ENCODE peak calls at places on chromosome 13, in four cellular contexts. One of them, this sample, is unnamed.

GRCh38 chr13:105642511-105642958 is 892.9 kb downstream of the EFNB2 start:
- DNase-seq in K562: no peak
- DNase-seq in uterus: no peak
- DNase-seq in body of pancreas: no peak
- DNase-seq in this sample: no peak

GRCh38 chr13:84896128-84896527 is 903.1 kb downstream of the SLITRK6 start:
- DNase-seq in K562: peak; percentile 55
- DNase-seq in uterus: no peak
- DNase-seq in body of pancreas: peak; percentile 29
- DNase-seq in this sample: peak; percentile 18

GRCh38 chr13:98144501-98145350 is 1.8 kb downstream of the FARP1 start:
- DNase-seq in K562: no peak
- DNase-seq in uterus: no peak
- DNase-seq in body of pancreas: peak; percentile 20
- DNase-seq in this sample: peak; percentile 32

GRCh38 chr13:100798739-100799361 is 124.3 kb upstream of the TMTC4 start:
- DNase-seq in K562: no peak
- DNase-seq in uterus: no peak
- DNase-seq in body of pancreas: no peak
- DNase-seq in this sample: no peak

GRCh38 chr13:53110181-53110580 is 81.6 kb downstream of the OLFM4 start:
- DNase-seq in K562: no peak
- DNase-seq in uterus: no peak
- DNase-seq in body of pancreas: no peak
- DNase-seq in this sample: no peak

GRCh38 chr13:59755647-59756290 is 408.0 kb downstream of the DIAPH3 start:
- DNase-seq in K562: no peak
- DNase-seq in uterus: no peak
- DNase-seq in body of pancreas: no peak
- DNase-seq in this sample: no peak

GRCh38 chr13:91398413-91399188 is at the start of gene GPC5:
- DNase-seq in K562: peak; percentile 94
- DNase-seq in uterus: peak; percentile 28
- DNase-seq in body of pancreas: peak; percentile 77
- DNase-seq in this sample: peak; percentile 84

GRCh38 chr13:32284927-32285632 is 30.1 kb downstream of the ZAR1L start:
- DNase-seq in K562: no peak
- DNase-seq in uterus: peak; percentile 58
- DNase-seq in body of pancreas: peak; percentile 25
- DNase-seq in this sample: no peak

GRCh38 chr13:25171517-25172302 is at the start of gene AMER2:
- DNase-seq in K562: no peak
- DNase-seq in uterus: no peak
- DNase-seq in body of pancreas: peak; percentile 51
- DNase-seq in this sample: peak; percentile 86

GRCh38 chr13:99221567-99222239 is 21.0 kb downstream of the UBAC2 start:
- DNase-seq in K562: no peak
- DNase-seq in uterus: no peak
- DNase-seq in body of pancreas: no peak
- DNase-seq in this sample: no peak

GRCh38 chr13:85108356-85108755 is 690.9 kb downstream of the SLITRK6 start:
- DNase-seq in K562: no peak
- DNase-seq in uterus: no peak
- DNase-seq in body of pancreas: no peak
- DNase-seq in this sample: no peak

GRCh38 chr13:23510979-23511735 is 59.1 kb upstream of the TNFRSF19 start:
- DNase-seq in K562: peak; percentile 5
- DNase-seq in uterus: no peak
- DNase-seq in body of pancreas: no peak
- DNase-seq in this sample: no peak

GRCh38 chr13:43014162-43014561 is 9.2 kb upstream of the DNAJC15 start:
- DNase-seq in K562: no peak
- DNase-seq in uterus: no peak
- DNase-seq in body of pancreas: no peak
- DNase-seq in this sample: no peak

GRCh38 chr13:25132984-25133383 is 37.0 kb downstream of the PABPC3 start:
- DNase-seq in K562: no peak
- DNase-seq in uterus: no peak
- DNase-seq in body of pancreas: no peak
- DNase-seq in this sample: no peak

GRCh38 chr13:109331898-109332297 is 454.5 kb downstream of the IRS2 start:
- DNase-seq in K562: no peak
- DNase-seq in uterus: no peak
- DNase-seq in body of pancreas: no peak
- DNase-seq in this sample: no peak

GRCh38 chr13:90444232-90444631 is 903.3 kb upstream of the MIR17HG start:
- DNase-seq in K562: no peak
- DNase-seq in uterus: no peak
- DNase-seq in body of pancreas: no peak
- DNase-seq in this sample: no peak

GRCh38 chr13:82713681-82714405 is 1168.4 kb downstream of the SLITRK1 start:
- DNase-seq in K562: no peak
- DNase-seq in uterus: no peak
- DNase-seq in body of pancreas: no peak
- DNase-seq in this sample: no peak

GRCh38 chr13:99378985-99379734 is 72.0 kb upstream of the GPR183 start:
- DNase-seq in K562: no peak
- DNase-seq in uterus: no peak
- DNase-seq in body of pancreas: no peak
- DNase-seq in this sample: no peak

GRCh38 chr13:102395174-102395573 is 6.7 kb downstream of the FGF14 start:
- DNase-seq in K562: no peak
- DNase-seq in uterus: no peak
- DNase-seq in body of pancreas: no peak
- DNase-seq in this sample: no peak

GRCh38 chr13:102913924-102914628 is 68.2 kb downstream of the ERCC5 start:
- DNase-seq in K562: no peak
- DNase-seq in uterus: no peak
- DNase-seq in body of pancreas: no peak
- DNase-seq in this sample: no peak

GRCh38 chr13:39196957-39197644 is 158.8 kb downstream of the NHLRC3 start:
- DNase-seq in K562: no peak
- DNase-seq in uterus: no peak
- DNase-seq in body of pancreas: no peak
- DNase-seq in this sample: no peak

GRCh38 chr13:23928985-23929384 is 31.7 kb upstream of the C1QTNF9B start:
- DNase-seq in K562: no peak
- DNase-seq in uterus: no peak
- DNase-seq in body of pancreas: no peak
- DNase-seq in this sample: no peak

GRCh38 chr13:33340631-33341030 is 55.1 kb upstream of the STARD13 start:
- DNase-seq in K562: no peak
- DNase-seq in uterus: no peak
- DNase-seq in body of pancreas: no peak
- DNase-seq in this sample: no peak

GRCh38 chr13:39783051-39783450 is 127.6 kb downstream of the COG6 start:
- DNase-seq in K562: no peak
- DNase-seq in uterus: no peak
- DNase-seq in body of pancreas: no peak
- DNase-seq in this sample: no peak

GRCh38 chr13:70080030-70080429 is 27.6 kb upstream of the ATXN8OS start:
- DNase-seq in K562: no peak
- DNase-seq in uterus: no peak
- DNase-seq in body of pancreas: no peak
- DNase-seq in this sample: no peak

GRCh38 chr13:44312898-44313551 is 60.6 kb upstream of the SERP2 start:
- DNase-seq in K562: no peak
- DNase-seq in uterus: no peak
- DNase-seq in body of pancreas: no peak
- DNase-seq in this sample: no peak

GRCh38 chr13:100542546-100543156 is 45.9 kb downstream of the GGACT start:
- DNase-seq in K562: peak; percentile 14
- DNase-seq in uterus: no peak
- DNase-seq in body of pancreas: no peak
- DNase-seq in this sample: peak; percentile 16

GRCh38 chr13:60335531-60335930 is 61.5 kb upstream of the TDRD3 start:
- DNase-seq in K562: no peak
- DNase-seq in uterus: no peak
- DNase-seq in body of pancreas: no peak
- DNase-seq in this sample: no peak

GRCh38 chr13:78589206-78589605 is 14.1 kb downstream of the POU4F1 start:
- DNase-seq in K562: peak; percentile 61
- DNase-seq in uterus: no peak
- DNase-seq in body of pancreas: no peak
- DNase-seq in this sample: no peak

GRCh38 chr13:77779461-77780272 is 82.2 kb downstream of the SLAIN1 start:
- DNase-seq in K562: peak; percentile 25
- DNase-seq in uterus: peak; percentile 35
- DNase-seq in body of pancreas: peak; percentile 26
- DNase-seq in this sample: peak; percentile 83

GRCh38 chr13:98556417-98556816 is 20.5 kb downstream of the STK24 start:
- DNase-seq in K562: no peak
- DNase-seq in uterus: no peak
- DNase-seq in body of pancreas: no peak
- DNase-seq in this sample: no peak

GRCh38 chr13:24135674-24136300 is 24.7 kb upstream of the SPATA13 start:
- DNase-seq in K562: no peak
- DNase-seq in uterus: no peak
- DNase-seq in body of pancreas: no peak
- DNase-seq in this sample: no peak

GRCh38 chr13:112576768-112577167 is 11.2 kb downstream of the TUBGCP3 start:
- DNase-seq in K562: no peak
- DNase-seq in uterus: no peak
- DNase-seq in body of pancreas: no peak
- DNase-seq in this sample: no peak

GRCh38 chr13:45337395-45337794 is 3.6 kb downstream of the TPT1 start:
- DNase-seq in K562: no peak
- DNase-seq in uterus: no peak
- DNase-seq in body of pancreas: no peak
- DNase-seq in this sample: no peak
- TF ChIP-seq POLR2A in K562: no peak
- TF ChIP-seq POLR2A in uterus: no peak
- TF ChIP-seq POLR2A in body of pancreas: no peak
- TF ChIP-seq POLR2A in this sample: no peak

GRCh38 chr13:46964789-46965527 is 68.1 kb upstream of the HTR2A start:
- DNase-seq in K562: no peak
- DNase-seq in uterus: no peak
- DNase-seq in body of pancreas: no peak
- DNase-seq in this sample: no peak

GRCh38 chr13:46963874-46964273 is 67.0 kb upstream of the HTR2A start:
- DNase-seq in K562: no peak
- DNase-seq in uterus: no peak
- DNase-seq in body of pancreas: no peak
- DNase-seq in this sample: no peak

GRCh38 chr13:46961719-46962118 is 64.9 kb upstream of the HTR2A start:
- DNase-seq in K562: peak; percentile 2
- DNase-seq in uterus: no peak
- DNase-seq in body of pancreas: no peak
- DNase-seq in this sample: no peak

DNA sequence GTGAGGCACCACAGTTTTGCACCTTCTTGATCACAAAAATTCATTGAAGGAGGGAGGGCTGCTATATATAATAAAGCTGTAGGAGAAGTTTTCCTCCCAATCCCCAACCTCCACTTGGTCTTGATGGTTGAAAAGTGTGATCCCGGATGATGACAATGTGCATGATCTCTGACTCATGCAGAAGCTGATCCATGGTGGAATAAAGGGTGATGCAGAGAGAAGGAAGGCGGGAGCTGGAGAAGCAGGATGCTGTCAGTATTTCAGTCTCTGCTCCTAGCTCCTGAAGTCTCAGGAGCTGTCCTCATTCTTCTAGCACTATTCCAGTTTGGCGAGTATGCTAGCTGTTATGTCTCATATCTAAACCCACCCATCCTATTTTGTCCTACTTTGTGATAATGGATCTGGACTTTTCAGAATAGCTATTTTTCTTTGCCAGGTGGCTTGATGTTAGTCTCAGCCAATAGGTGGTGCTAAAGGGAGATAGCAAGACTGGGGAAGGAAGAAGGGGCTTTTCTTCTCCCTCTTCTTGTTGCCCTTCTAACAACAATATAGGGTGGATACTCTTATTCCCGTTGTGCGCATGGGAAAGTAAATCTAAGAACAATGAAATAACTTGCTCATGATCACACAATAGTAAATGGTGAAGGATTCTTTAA is 65.6 kb upstream of the HTR2A start:
- DNase-seq in K562: peak; percentile 13
- DNase-seq in uterus: no peak
- DNase-seq in body of pancreas: no peak
- DNase-seq in this sample: no peak
- TF ChIP-seq CTCF in K562: peak; percentile 37
- TF ChIP-seq CTCF in uterus: no peak
- TF ChIP-seq CTCF in body of pancreas: no peak
- TF ChIP-seq CTCF in this sample: no peak

DNA sequence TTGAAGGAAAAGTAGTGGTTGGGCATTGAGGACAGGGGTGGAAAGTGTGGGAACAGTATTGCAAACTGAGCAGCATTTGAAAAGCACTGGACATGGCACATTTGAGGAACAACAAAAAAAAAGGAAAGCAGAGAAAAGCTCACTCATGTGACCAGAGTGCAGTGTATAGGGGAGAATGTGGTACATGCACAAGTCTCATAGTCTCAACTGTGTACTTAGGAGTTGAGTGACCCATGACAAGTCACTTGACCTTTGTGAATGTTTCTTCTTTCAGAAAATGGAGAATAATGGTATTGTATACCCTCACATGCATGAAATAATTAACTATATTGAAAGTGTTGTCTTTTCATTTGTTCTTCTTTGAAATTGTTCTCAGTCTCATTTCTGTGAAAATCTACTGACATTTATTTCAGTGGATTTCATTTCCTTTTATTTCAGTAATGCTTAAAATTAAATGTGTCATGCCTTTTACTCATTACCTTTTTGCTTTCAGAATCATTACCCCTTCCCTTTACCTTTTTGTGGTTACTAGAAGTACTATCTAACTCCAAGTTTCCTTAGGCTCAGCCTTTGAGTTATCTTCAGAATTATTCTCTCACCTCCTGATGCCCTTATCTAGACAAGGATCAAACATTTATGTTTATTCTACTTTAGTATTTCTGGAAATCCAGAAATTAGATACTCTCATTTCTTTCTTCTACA is 79.1 kb upstream of the MLNR start:
- DNase-seq in K562: no peak
- DNase-seq in uterus: no peak
- DNase-seq in body of pancreas: no peak
- DNase-seq in this sample: no peak
- H3K36me3 ChIP-seq in K562: peaks cover 34% of the 10 kb centered on the region
- H3K36me3 ChIP-seq in uterus: no peaks in the 10 kb centered on the region
- H3K36me3 ChIP-seq in body of pancreas: no peaks in the 10 kb centered on the region
- H3K36me3 ChIP-seq in this sample: peaks cover 11% of the 10 kb centered on the region

DNA sequence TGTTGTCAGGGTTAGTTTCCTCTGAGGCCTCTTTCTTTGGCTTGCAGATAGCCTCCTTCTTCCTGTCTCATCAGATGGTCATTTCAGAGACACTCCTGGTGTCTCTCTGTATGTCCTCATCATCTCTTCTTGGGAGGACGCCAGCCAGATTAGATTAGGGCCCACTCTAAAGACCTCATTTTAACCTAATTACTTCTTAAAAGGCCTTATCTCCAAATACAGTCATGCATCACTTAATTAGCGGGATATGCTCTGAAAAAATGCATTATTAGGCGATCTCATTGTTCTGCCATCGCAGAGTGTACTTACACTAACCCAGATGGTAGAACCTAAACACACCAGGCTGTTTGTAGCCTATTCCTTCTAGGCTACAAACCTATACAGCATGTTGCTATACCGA is 89.0 kb downstream of the CDK8 start:
- DNase-seq in K562: peak; percentile 30
- DNase-seq in uterus: no peak
- DNase-seq in body of pancreas: no peak
- DNase-seq in this sample: no peak
- TF ChIP-seq POLR2A in K562: no peak
- TF ChIP-seq POLR2A in uterus: no peak
- TF ChIP-seq POLR2A in body of pancreas: no peak
- TF ChIP-seq POLR2A in this sample: no peak

This sample was measured in upper lobe of left lung.